ENCODE peak calls at places on chromosomes 1 and 21, in six cellular contexts. E is A549, Y is GM12865, P is AG10803, Z is fibroblast of the aortic adventitia, F is IMR-90. D is an unnamed sample.

GRCh38 chr21:28834335-28835238 is 158.1 kb downstream of the LTN1 start:
- DNase-seq in E (no peak), Y (no peak), P (no peak), Z (no peak), F (no peak), D (no peak)

GRCh38 chr1:15153184-15153841 is at the start of gene TMEM51:
- DNase-seq in E (peak), Y (no peak), P (no peak), Z (no peak), F (peak), D (peak)

GRCh38 chr1:246680696-246681127 is 43.5 kb upstream of the SCCPDH start:
- DNase-seq in E (no peak), Y (no peak), P (no peak), Z (no peak), F (peak), D (no peak)

GRCh38 chr1:223403184-223403815 is 10.1 kb downstream of the CCDC185 start:
- DNase-seq in E (no peak), Y (no peak), P (peak), Z (peak), F (peak), D (no peak)

GRCh38 chr1:203368624-203369451 is 17.9 kb upstream of the FMOD start:
- DNase-seq in E (peak), Y (peak), P (peak), Z (peak), F (peak), D (no peak)

GRCh38 chr1:229664133-229664689 is 38.2 kb downstream of the URB2 start:
- DNase-seq in E (no peak), Y (peak), P (no peak), Z (no peak), F (peak), D (no peak)

GRCh38 chr1:223029985-223030769 is 112.9 kb downstream of the TLR5 start:
- DNase-seq in E (no peak), Y (no peak), P (no peak), Z (no peak), F (no peak), D (no peak)

GRCh38 chr1:58583496-58583895 is 6.4 kb upstream of the TACSTD2 start:
- DNase-seq in E (no peak), Y (peak), P (no peak), Z (no peak), F (no peak), D (no peak)

GRCh38 chr1:54331091-54331772 is 75.0 kb downstream of the SSBP3 start:
- DNase-seq in E (no peak), Y (no peak), P (peak), Z (peak), F (peak), D (no peak)

GRCh38 chr1:28855046-28855445 is 43.1 kb downstream of the OPRD1 start:
- DNase-seq in E (no peak), Y (no peak), P (no peak), Z (no peak), F (no peak), D (no peak)

GRCh38 chr1:228778946-228779345 is 43.7 kb downstream of the RHOU start:
- DNase-seq in E (no peak), Y (no peak), P (no peak), Z (no peak), F (no peak), D (no peak)

GRCh38 chr1:107273515-107273914 is 132.7 kb downstream of the NTNG1 start:
- DNase-seq in E (no peak), Y (no peak), P (no peak), Z (no peak), F (no peak), D (no peak)

GRCh38 chr1:162404550-162405160 is 7.3 kb downstream of the SH2D1B start:
- DNase-seq in E (no peak), Y (no peak), P (peak), Z (peak), F (peak), D (no peak)

GRCh38 chr1:214993419-214993818 is 89.1 kb upstream of the KCNK2 start:
- DNase-seq in E (no peak), Y (no peak), P (peak), Z (peak), F (peak), D (no peak)

GRCh38 chr1:94298861-94299260 is 61.5 kb upstream of the ARHGAP29 start:
- DNase-seq in E (no peak), Y (no peak), P (peak), Z (peak), F (no peak), D (no peak)

GRCh38 chr1:109808703-109809102 is 45.0 kb upstream of the EPS8L3 start:
- DNase-seq in E (no peak), Y (no peak), P (no peak), Z (no peak), F (no peak), D (no peak)

GRCh38 chr21:16046625-16047340 is 317.0 kb downstream of the USP25 start:
- DNase-seq in E (no peak), Y (no peak), P (peak), Z (peak), F (peak), D (no peak)

GRCh38 chr1:192546596-192547199 is 28.9 kb upstream of the RGS1 start:
- DNase-seq in E (no peak), Y (no peak), P (no peak), Z (peak), F (no peak), D (no peak)

GRCh38 chr1:199937161-199937560 is 90.3 kb upstream of the NR5A2 start:
- DNase-seq in E (no peak), Y (no peak), P (no peak), Z (no peak), F (no peak), D (no peak)

GRCh38 chr1:201597551-201598230 is 58.8 kb downstream of the NAV1 start:
- DNase-seq in E (peak), Y (no peak), P (no peak), Z (no peak), F (no peak), D (peak)

GRCh38 chr1:229030642-229031390 is 240.1 kb upstream of the RAB4A start:
- DNase-seq in E (no peak), Y (no peak), P (no peak), Z (no peak), F (no peak), D (no peak)

GRCh38 chr1:68232354-68233148 is at the start of gene WLS:
- DNase-seq in E (peak), Y (no peak), P (peak), Z (peak), F (peak), D (no peak)

GRCh38 chr21:29166333-29166732 is 35.9 kb downstream of the MAP3K7CL start:
- DNase-seq in E (no peak), Y (no peak), P (no peak), Z (no peak), F (no peak), D (no peak)

GRCh38 chr21:39651206-39651605 is 38.5 kb downstream of the B3GALT5 start:
- DNase-seq in E (no peak), Y (peak), P (peak), Z (no peak), F (no peak), D (no peak)

GRCh38 chr21:39852021-39852721 is 15.1 kb upstream of the PCP4 start:
- DNase-seq in E (no peak), Y (no peak), P (no peak), Z (no peak), F (no peak), D (no peak)

GRCh38 chr1:20366076-20366765 is 75.5 kb downstream of the VWA5B1 start:
- DNase-seq in E (no peak), Y (no peak), P (no peak), Z (no peak), F (peak), D (no peak)

GRCh38 chr1:11796036-11796828 is 9.5 kb downstream of the MTHFR start:
- DNase-seq in E (no peak), Y (no peak), P (no peak), Z (peak), F (peak), D (no peak)

GRCh38 chr1:207024202-207025143 is 8.1 kb downstream of the C1orf116 start:
- DNase-seq in E (no peak), Y (no peak), P (no peak), Z (peak), F (no peak), D (no peak)

GRCh38 chr1:15732686-15733081 is 3.4 kb upstream of the SLC25A34 start:
- DNase-seq in E (no peak), Y (no peak), P (no peak), Z (no peak), F (no peak), D (no peak)

GRCh38 chr1:227945891-227946623 is 1.7 kb downstream of the WNT9A start:
- DNase-seq in E (peak), Y (no peak), P (peak), Z (peak), F (peak), D (no peak)

GRCh38 chr1:8598060-8598724 is 219.2 kb downstream of the RERE start:
- DNase-seq in E (peak), Y (no peak), P (peak), Z (peak), F (peak), D (no peak)

GRCh38 chr1:101242331-101243050 is 5.7 kb downstream of the S1PR1 start:
- DNase-seq in E (no peak), Y (no peak), P (peak), Z (peak), F (no peak), D (no peak)

GRCh38 chr1:76799700-76800099 is 67.6 kb upstream of the ST6GALNAC5 start:
- DNase-seq in E (no peak), Y (no peak), P (no peak), Z (no peak), F (no peak), D (no peak)

GRCh38 chr1:12196641-12197482 is 30.1 kb downstream of the TNFRSF1B start:
- DNase-seq in E (no peak), Y (no peak), P (no peak), Z (no peak), F (no peak), D (no peak)

GRCh38 chr1:25369241-25369640 is 31.1 kb downstream of the TMEM50A start:
- DNase-seq in E (no peak), Y (no peak), P (no peak), Z (no peak), F (no peak), D (no peak)

GRCh38 chr21:34994646-34995631 is 54.2 kb downstream of the RUNX1 start:
- DNase-seq in E (no peak), Y (no peak), P (peak), Z (no peak), F (no peak), D (no peak)

DNA sequence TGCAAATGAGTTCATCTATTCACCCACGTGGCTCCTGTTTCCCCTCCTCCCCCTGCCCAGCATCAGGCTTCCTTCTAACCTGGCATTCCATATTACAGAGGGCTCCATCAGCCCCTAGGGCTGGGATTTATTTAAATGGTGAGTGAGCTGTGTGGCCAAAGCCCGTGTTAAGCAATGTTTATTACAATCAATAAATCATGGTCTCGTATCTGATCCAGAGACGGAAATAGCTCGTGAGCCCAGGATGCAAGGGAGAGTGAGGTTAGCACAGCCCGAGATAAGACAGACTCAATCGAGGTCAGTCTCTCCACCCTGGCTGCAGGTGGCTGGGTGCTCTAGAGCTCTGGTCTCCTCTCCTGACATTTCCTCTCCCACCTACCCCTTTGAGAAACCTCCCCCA is 43.0 kb upstream of the IGSF21 start:
- DNase-seq in E (no peak), Y (no peak), P (no peak), Z (no peak), F (no peak), D (no peak)
- TF ChIP-seq CTCF in E (no peak), Y (no peak), P (no peak), Z (no peak), F (no peak), D (no peak)

GRCh38 chr1:226809785-226810571 is 60.4 kb upstream of the PSEN2 start:
- DNase-seq in E (no peak), Y (no peak), P (peak), Z (peak), F (peak), D (no peak)

GRCh38 chr1:226808501-226808900 is 61.9 kb upstream of the PSEN2 start:
- DNase-seq in E (no peak), Y (no peak), P (no peak), Z (no peak), F (no peak), D (no peak)

GRCh38 chr1:226806988-226807387 is 63.4 kb upstream of the PSEN2 start:
- DNase-seq in E (no peak), Y (no peak), P (no peak), Z (no peak), F (no peak), D (no peak)

GRCh38 chr1:226813671-226814591 is 56.5 kb upstream of the PSEN2 start:
- DNase-seq in E (no peak), Y (no peak), P (no peak), Z (no peak), F (no peak), D (no peak)

GRCh38 chr1:226810681-226811080 is 59.7 kb upstream of the PSEN2 start:
- DNase-seq in E (no peak), Y (no peak), P (no peak), Z (no peak), F (no peak), D (no peak)
- H3K4me3 ChIP-seq in E (no peak), Y (no peak), P (no peak), Z (no peak), F (no peak), D (no peak)

GRCh38 chr1:155272466-155273133 is 704 bp downstream of the CLK2 start:
- DNase-seq in E (peak), Y (no peak), P (peak), Z (peak), F (peak), D (no peak)

GRCh38 chr1:155278689-155279160 is 1.5 kb downstream of the HCN3 start:
- DNase-seq in E (no peak), Y (no peak), P (no peak), Z (no peak), F (peak), D (no peak)

GRCh38 chr1:155273134-155273982 is at the start of gene CLK2:
- DNase-seq in E (peak), Y (peak), P (peak), Z (peak), F (peak), D (peak)

GRCh38 chr1:155277896-155278688 is 829 bp downstream of the HCN3 start:
- DNase-seq in E (peak), Y (peak), P (no peak), Z (peak), F (peak), D (no peak)

GRCh38 chr1:155277070-155277895 is at the start of gene HCN3:
- DNase-seq in E (peak), Y (peak), P (peak), Z (peak), F (peak), D (peak)
- TF ChIP-seq CTCF in E (peak), Y (peak), P (peak), Z (peak), F (peak), D (peak)

GRCh38 chr1:221776495-221777413 is 34.9 kb upstream of the DUSP10 start:
- DNase-seq in E (no peak), Y (peak), P (no peak), Z (no peak), F (no peak), D (no peak)
- H3K4me3 ChIP-seq in E (no peak), Y (peak), P (no peak), Z (no peak), F (no peak), D (no peak)

DNA sequence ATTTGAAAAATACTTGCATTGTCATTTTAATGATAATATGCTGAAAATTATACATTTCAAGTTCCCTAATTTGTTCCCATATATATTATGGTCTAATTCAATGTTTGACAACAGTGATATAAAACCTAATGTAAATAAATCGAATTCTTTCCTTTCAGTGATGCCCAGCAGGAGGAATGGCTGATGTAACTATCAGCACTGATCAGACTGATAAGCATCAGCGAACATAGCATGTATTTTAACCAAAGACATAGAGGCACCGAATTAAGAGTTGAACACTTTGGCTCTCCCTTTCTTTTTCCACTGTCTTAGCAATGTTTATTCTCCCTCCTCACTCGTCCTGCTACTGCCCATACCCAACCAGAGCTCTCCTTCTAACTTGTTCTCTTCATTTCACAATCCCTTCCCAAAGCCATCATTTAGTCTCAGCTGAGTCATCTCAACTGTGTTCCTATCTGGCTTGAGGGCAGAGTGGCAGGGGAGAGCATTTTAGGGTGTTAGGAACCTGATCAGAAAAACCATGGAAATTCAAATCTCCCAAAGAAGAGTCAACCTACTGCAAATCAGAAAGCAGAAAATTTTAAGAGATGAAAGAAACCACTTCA is 58.8 kb upstream of the C1orf115 start:
- DNase-seq in E (peak), Y (no peak), P (no peak), Z (no peak), F (no peak), D (peak)
- TF ChIP-seq CTCF in E (no peak), Y (no peak), P (no peak), Z (no peak), F (no peak), D (no peak)

GRCh38 chr1:151512326-151512725 is 1.1 kb downstream of the CGN start:
- DNase-seq in E (no peak), Y (no peak), P (no peak), Z (no peak), F (no peak), D (no peak)

GRCh38 chr1:151511636-151512215 is 539 bp downstream of the CGN start:
- DNase-seq in E (peak), Y (peak), P (no peak), Z (no peak), F (no peak), D (no peak)

GRCh38 chr1:151514366-151514765 is 3.2 kb downstream of the CGN start:
- DNase-seq in E (no peak), Y (no peak), P (no peak), Z (no peak), F (no peak), D (peak)

GRCh38 chr1:151513626-151514101 is 2.5 kb downstream of the CGN start:
- DNase-seq in E (no peak), Y (no peak), P (no peak), Z (no peak), F (peak), D (no peak)

GRCh38 chr1:151512801-151513625 is 1.8 kb downstream of the CGN start:
- DNase-seq in E (no peak), Y (no peak), P (no peak), Z (no peak), F (no peak), D (peak)
- H3K4me3 ChIP-seq in E (no peak), Y (no peak), P (no peak), Z (no peak), F (no peak), D (peak)

GRCh38 chr1:85144351-85144750 is 56.5 kb downstream of the SYDE2 start:
- DNase-seq in E (no peak), Y (no peak), P (no peak), Z (no peak), F (no peak), D (no peak)

GRCh38 chr1:85148524-85149250 is 52.1 kb downstream of the SYDE2 start:
- DNase-seq in E (no peak), Y (peak), P (peak), Z (peak), F (peak), D (no peak)

GRCh38 chr1:85142753-85143152 is 58.1 kb downstream of the SYDE2 start:
- DNase-seq in E (no peak), Y (no peak), P (no peak), Z (no peak), F (no peak), D (no peak)

GRCh38 chr1:85149805-85150204 is 51.0 kb downstream of the SYDE2 start:
- DNase-seq in E (no peak), Y (no peak), P (no peak), Z (no peak), F (no peak), D (no peak)

GRCh38 chr1:85146972-85147359 is 53.9 kb downstream of the SYDE2 start:
- DNase-seq in E (no peak), Y (no peak), P (peak), Z (peak), F (peak), D (no peak)
- TF ChIP-seq CTCF in E (no peak), Y (no peak), P (peak), Z (peak), F (peak), D (no peak)